ENCODE peak calls at places on chromosomes 2 and 18, in six cellular contexts. Y is stomach; W is stimulated activated CD8-positive, alpha-beta memory T cell treated with anti-CD3 and anti-CD28 coated beads, Interleukin-12 subunit alpha, Interleukin-12 subunit beta, amount 100 ng/mL, for 4 hours; N is NCI-H510A treated with DMSO at 0.1 percent for 48 hours; I is left lobe of liver; K is ACHN. A is an unnamed sample.

GRCh38 chr18:23641937-23642666 is 20.6 kb downstream of the ANKRD29 start:
- DNase-seq in Y (no peak), W (no peak), N (no peak), I (no peak), K (no peak), A (no peak)

GRCh38 chr18:12699747-12700146 is 2.8 kb downstream of the CEP76 start:
- DNase-seq in Y (no peak), W (no peak), N (no peak), I (no peak), K (no peak), A (no peak)

GRCh38 chr2:128391679-128392078 is 73.0 kb upstream of the HS6ST1 start:
- DNase-seq in Y (no peak), W (no peak), N (no peak), I (no peak), K (no peak), A (no peak)

GRCh38 chr2:75342504-75343175 is 143.3 kb upstream of the TACR1 start:
- DNase-seq in Y (no peak), W (no peak), N (no peak), I (no peak), K (no peak), A (no peak)

GRCh38 chr2:112630268-112630667 is 15.5 kb upstream of the SLC20A1 start:
- DNase-seq in Y (no peak), W (no peak), N (no peak), I (peak), K (no peak), A (no peak)

GRCh38 chr2:23662941-23663729 is 263.8 kb downstream of the ATAD2B start:
- DNase-seq in Y (no peak), W (no peak), N (no peak), I (no peak), K (no peak), A (no peak)

GRCh38 chr18:59039449-59039848 is 100.2 kb upstream of the SEC11C start:
- DNase-seq in Y (no peak), W (no peak), N (no peak), I (no peak), K (no peak), A (no peak)

GRCh38 chr18:9708057-9708881 is at the start of gene RAB31:
- DNase-seq in Y (peak), W (peak), N (no peak), I (peak), K (peak), A (no peak)

GRCh38 chr2:39632871-39633270 is 32.8 kb upstream of the TMEM178A start:
- DNase-seq in Y (no peak), W (no peak), N (no peak), I (no peak), K (no peak), A (no peak)

GRCh38 chr2:189018636-189019035 is 44.5 kb downstream of the COL3A1 start:
- DNase-seq in Y (no peak), W (no peak), N (no peak), I (no peak), K (no peak), A (no peak)